ENCODE peak calls at places on chromosomes 13 and 19, in seven cellular contexts. One of them, this sample, is unnamed.

GRCh38 chr19:39144487-39145071 is 19.0 kb downstream of the PAK4 start:
- DNase-seq in kidney epithelial cell: no peak
- DNase-seq in HL-60: no peak
- DNase-seq in fibroblast of lung: peak; percentile 41
- DNase-seq in fibroblast of villous mesenchyme: no peak
- DNase-seq in heart left ventricle: no peak
- DNase-seq in esophagus squamous epithelium: no peak
- DNase-seq in this sample: peak; percentile 34

GRCh38 chr19:17346109-17346671 is 8.8 kb downstream of the GTPBP3 start:
- DNase-seq in kidney epithelial cell: no peak
- DNase-seq in HL-60: no peak
- DNase-seq in fibroblast of lung: peak; percentile 47
- DNase-seq in fibroblast of villous mesenchyme: peak; percentile 57
- DNase-seq in heart left ventricle: peak; percentile 80
- DNase-seq in esophagus squamous epithelium: no peak
- DNase-seq in this sample: peak; percentile 68

GRCh38 chr13:97120976-97121375 is 101.2 kb upstream of the MBNL2 start:
- DNase-seq in kidney epithelial cell: no peak
- DNase-seq in HL-60: no peak
- DNase-seq in fibroblast of lung: no peak
- DNase-seq in fibroblast of villous mesenchyme: no peak
- DNase-seq in heart left ventricle: no peak
- DNase-seq in esophagus squamous epithelium: no peak
- DNase-seq in this sample: no peak

GRCh38 chr13:72693832-72694231 is 33.6 kb downstream of the MZT1 start:
- DNase-seq in kidney epithelial cell: no peak
- DNase-seq in HL-60: no peak
- DNase-seq in fibroblast of lung: no peak
- DNase-seq in fibroblast of villous mesenchyme: no peak
- DNase-seq in heart left ventricle: no peak
- DNase-seq in esophagus squamous epithelium: no peak
- DNase-seq in this sample: no peak

GRCh38 chr19:19540707-19541515 is 2.8 kb downstream of the CILP2 start:
- DNase-seq in kidney epithelial cell: no peak
- DNase-seq in HL-60: no peak
- DNase-seq in fibroblast of lung: peak; percentile 17
- DNase-seq in fibroblast of villous mesenchyme: no peak
- DNase-seq in heart left ventricle: no peak
- DNase-seq in esophagus squamous epithelium: no peak
- DNase-seq in this sample: peak; percentile 50

GRCh38 chr19:34345934-34346333 is 19.1 kb upstream of the GPI start:
- DNase-seq in kidney epithelial cell: no peak
- DNase-seq in HL-60: peak; percentile 57
- DNase-seq in fibroblast of lung: peak; percentile 42
- DNase-seq in fibroblast of villous mesenchyme: peak; percentile 70
- DNase-seq in heart left ventricle: peak; percentile 57
- DNase-seq in esophagus squamous epithelium: no peak
- DNase-seq in this sample: peak; percentile 75

GRCh38 chr13:26923824-26924605 is 163.4 kb upstream of the GPR12 start:
- DNase-seq in kidney epithelial cell: no peak
- DNase-seq in HL-60: peak; percentile 3
- DNase-seq in fibroblast of lung: peak; percentile 70
- DNase-seq in fibroblast of villous mesenchyme: peak; percentile 70
- DNase-seq in heart left ventricle: no peak
- DNase-seq in esophagus squamous epithelium: no peak
- DNase-seq in this sample: peak; percentile 86

GRCh38 chr19:35739275-35740107 is 2.8 kb downstream of the IGFLR1 start:
- DNase-seq in kidney epithelial cell: no peak
- DNase-seq in HL-60: no peak
- DNase-seq in fibroblast of lung: no peak
- DNase-seq in fibroblast of villous mesenchyme: no peak
- DNase-seq in heart left ventricle: no peak
- DNase-seq in esophagus squamous epithelium: no peak
- DNase-seq in this sample: no peak

GRCh38 chr19:46844067-46844489 is 6.6 kb downstream of the AP2S1 start:
- DNase-seq in kidney epithelial cell: no peak
- DNase-seq in HL-60: no peak
- DNase-seq in fibroblast of lung: peak; percentile 32
- DNase-seq in fibroblast of villous mesenchyme: peak; percentile 86
- DNase-seq in heart left ventricle: no peak
- DNase-seq in esophagus squamous epithelium: no peak
- DNase-seq in this sample: peak; percentile 60

GRCh38 chr13:85806553-85807175 is 7.4 kb upstream of the SLITRK6 start:
- DNase-seq in kidney epithelial cell: peak; percentile 10
- DNase-seq in HL-60: peak; percentile 12
- DNase-seq in fibroblast of lung: peak; percentile 30
- DNase-seq in fibroblast of villous mesenchyme: peak; percentile 36
- DNase-seq in heart left ventricle: no peak
- DNase-seq in esophagus squamous epithelium: no peak
- DNase-seq in this sample: peak; percentile 83

GRCh38 chr19:15144046-15144646 is 36.9 kb downstream of the SYDE1 start:
- DNase-seq in kidney epithelial cell: no peak
- DNase-seq in HL-60: no peak
- DNase-seq in fibroblast of lung: peak; percentile 27
- DNase-seq in fibroblast of villous mesenchyme: no peak
- DNase-seq in heart left ventricle: no peak
- DNase-seq in esophagus squamous epithelium: no peak
- DNase-seq in this sample: peak; percentile 9

GRCh38 chr19:35757231-35757748 is 461 bp upstream of the HSPB6 start:
- DNase-seq in kidney epithelial cell: no peak
- DNase-seq in HL-60: no peak
- DNase-seq in fibroblast of lung: peak; percentile 96
- DNase-seq in fibroblast of villous mesenchyme: peak; percentile 99
- DNase-seq in heart left ventricle: peak; percentile 92
- DNase-seq in esophagus squamous epithelium: no peak
- DNase-seq in this sample: peak; percentile 99

GRCh38 chr13:78383899-78384298 is 219.5 kb downstream of the POU4F1 start:
- DNase-seq in kidney epithelial cell: no peak
- DNase-seq in HL-60: no peak
- DNase-seq in fibroblast of lung: no peak
- DNase-seq in fibroblast of villous mesenchyme: no peak
- DNase-seq in heart left ventricle: no peak
- DNase-seq in esophagus squamous epithelium: no peak
- DNase-seq in this sample: no peak

GRCh38 chr19:7500811-7501450 is 12.1 kb upstream of the PEX11G start:
- DNase-seq in kidney epithelial cell: no peak
- DNase-seq in HL-60: no peak
- DNase-seq in fibroblast of lung: peak; percentile 73
- DNase-seq in fibroblast of villous mesenchyme: peak; percentile 27
- DNase-seq in heart left ventricle: no peak
- DNase-seq in esophagus squamous epithelium: no peak
- DNase-seq in this sample: no peak

GRCh38 chr19:19655641-19656343 is 7.7 kb downstream of the ATP13A1 start:
- DNase-seq in kidney epithelial cell: no peak
- DNase-seq in HL-60: no peak
- DNase-seq in fibroblast of lung: no peak
- DNase-seq in fibroblast of villous mesenchyme: no peak
- DNase-seq in heart left ventricle: no peak
- DNase-seq in esophagus squamous epithelium: no peak
- DNase-seq in this sample: no peak

GRCh38 chr13:30647824-30648521 is 30.3 kb downstream of the USPL1 start:
- DNase-seq in kidney epithelial cell: no peak
- DNase-seq in HL-60: no peak
- DNase-seq in fibroblast of lung: no peak
- DNase-seq in fibroblast of villous mesenchyme: no peak
- DNase-seq in heart left ventricle: no peak
- DNase-seq in esophagus squamous epithelium: no peak
- DNase-seq in this sample: no peak

GRCh38 chr13:99956473-99957349 is 14.9 kb downstream of the ZIC5 start:
- DNase-seq in kidney epithelial cell: no peak
- DNase-seq in HL-60: no peak
- DNase-seq in fibroblast of lung: no peak
- DNase-seq in fibroblast of villous mesenchyme: no peak
- DNase-seq in heart left ventricle: no peak
- DNase-seq in esophagus squamous epithelium: no peak
- DNase-seq in this sample: no peak

GRCh38 chr13:99955747-99956472 is 15.7 kb downstream of the ZIC5 start:
- DNase-seq in kidney epithelial cell: no peak
- DNase-seq in HL-60: no peak
- DNase-seq in fibroblast of lung: peak; percentile 36
- DNase-seq in fibroblast of villous mesenchyme: no peak
- DNase-seq in heart left ventricle: no peak
- DNase-seq in esophagus squamous epithelium: no peak
- DNase-seq in this sample: peak; percentile 57

GRCh38 chr13:99958402-99959126 is 13.0 kb downstream of the ZIC5 start:
- DNase-seq in kidney epithelial cell: no peak
- DNase-seq in HL-60: no peak
- DNase-seq in fibroblast of lung: no peak
- DNase-seq in fibroblast of villous mesenchyme: no peak
- DNase-seq in heart left ventricle: no peak
- DNase-seq in esophagus squamous epithelium: no peak
- DNase-seq in this sample: no peak

GRCh38 chr13:99953138-99953755 is 18.3 kb downstream of the ZIC5 start:
- DNase-seq in kidney epithelial cell: no peak
- DNase-seq in HL-60: no peak
- DNase-seq in fibroblast of lung: no peak
- DNase-seq in fibroblast of villous mesenchyme: no peak
- DNase-seq in heart left ventricle: no peak
- DNase-seq in esophagus squamous epithelium: no peak
- DNase-seq in this sample: no peak

DNA sequence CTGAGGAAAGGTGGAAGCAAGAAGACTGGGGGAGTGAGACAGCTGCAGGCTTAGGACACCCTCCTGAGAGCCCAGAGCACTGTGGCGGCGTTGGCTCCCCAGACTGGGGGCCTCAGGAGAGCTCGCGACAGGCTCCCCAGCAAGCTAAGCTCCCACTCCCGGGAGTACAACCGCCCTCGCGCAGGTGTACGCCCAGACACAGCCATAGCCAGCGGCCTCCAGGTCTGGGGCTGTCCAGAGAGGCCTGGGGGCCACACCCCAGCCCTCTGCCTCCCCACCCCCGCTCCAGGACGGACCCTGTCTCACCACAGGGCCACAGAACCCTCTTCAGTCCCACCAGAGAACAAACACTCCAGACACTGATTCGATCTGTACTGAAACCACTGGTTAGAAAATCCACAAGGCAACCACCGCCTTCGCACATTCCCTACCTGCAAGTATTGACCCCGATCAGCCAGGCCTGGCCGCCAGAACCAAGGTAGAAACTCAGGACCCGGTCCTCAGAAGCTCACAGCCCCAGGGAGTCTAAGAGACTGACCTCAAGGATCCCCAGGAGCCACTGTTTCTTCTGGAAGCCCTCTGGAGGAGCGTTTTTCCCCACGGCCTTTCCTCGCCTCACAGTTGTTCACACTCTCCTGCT is 16.3 kb downstream of the ZIC5 start:
- DNase-seq in kidney epithelial cell: no peak
- DNase-seq in HL-60: no peak
- DNase-seq in fibroblast of lung: no peak
- DNase-seq in fibroblast of villous mesenchyme: no peak
- DNase-seq in heart left ventricle: no peak
- DNase-seq in esophagus squamous epithelium: no peak
- DNase-seq in this sample: no peak
- H3K4me3 ChIP-seq in kidney epithelial cell: no peak overlapping the region
- H3K4me3 ChIP-seq in HL-60: no peak overlapping the region
- H3K4me3 ChIP-seq in fibroblast of lung: no peak overlapping the region
- H3K4me3 ChIP-seq in fibroblast of villous mesenchyme: no peak overlapping the region
- H3K4me3 ChIP-seq in heart left ventricle: no peak overlapping the region
- H3K4me3 ChIP-seq in esophagus squamous epithelium: no peak overlapping the region
- H3K4me3 ChIP-seq in this sample: peak overlapping the region; percentile 52

GRCh38 chr19:40716031-40716654 is 543 bp downstream of the COQ8B start:
- DNase-seq in kidney epithelial cell: peak; percentile 90
- DNase-seq in HL-60: no peak
- DNase-seq in fibroblast of lung: no peak
- DNase-seq in fibroblast of villous mesenchyme: no peak
- DNase-seq in heart left ventricle: peak; percentile 40
- DNase-seq in esophagus squamous epithelium: no peak
- DNase-seq in this sample: peak; percentile 87

GRCh38 chr19:40714519-40715299 is 2.0 kb downstream of the COQ8B start:
- DNase-seq in kidney epithelial cell: no peak
- DNase-seq in HL-60: peak; percentile 88
- DNase-seq in fibroblast of lung: peak; percentile 90
- DNase-seq in fibroblast of villous mesenchyme: peak; percentile 95
- DNase-seq in heart left ventricle: peak; percentile 95
- DNase-seq in esophagus squamous epithelium: peak; percentile 70
- DNase-seq in this sample: peak; percentile 95

GRCh38 chr19:40717880-40718773 is 1.2 kb downstream of the ITPKC start:
- DNase-seq in kidney epithelial cell: no peak
- DNase-seq in HL-60: no peak
- DNase-seq in fibroblast of lung: peak; percentile 10
- DNase-seq in fibroblast of villous mesenchyme: peak; percentile 47
- DNase-seq in heart left ventricle: no peak
- DNase-seq in esophagus squamous epithelium: no peak
- DNase-seq in this sample: no peak

GRCh38 chr19:40717325-40717879 is 490 bp downstream of the ITPKC start:
- DNase-seq in kidney epithelial cell: no peak
- DNase-seq in HL-60: no peak
- DNase-seq in fibroblast of lung: peak; percentile 12
- DNase-seq in fibroblast of villous mesenchyme: no peak
- DNase-seq in heart left ventricle: no peak
- DNase-seq in esophagus squamous epithelium: no peak
- DNase-seq in this sample: peak; percentile 70

GRCh38 chr19:40716655-40717324 is at the start of the genes COQ8B and ITPKC:
- DNase-seq in kidney epithelial cell: peak; percentile 88
- DNase-seq in HL-60: peak; percentile 88
- DNase-seq in fibroblast of lung: peak; percentile 96
- DNase-seq in fibroblast of villous mesenchyme: peak; percentile 99
- DNase-seq in heart left ventricle: peak; percentile 100
- DNase-seq in esophagus squamous epithelium: peak; percentile 89
- DNase-seq in this sample: peak; percentile 98
- TF ChIP-seq CTCF in kidney epithelial cell: no peak
- TF ChIP-seq CTCF in HL-60: no peak
- TF ChIP-seq CTCF in fibroblast of lung: no peak
- TF ChIP-seq CTCF in fibroblast of villous mesenchyme: peak; percentile 6
- TF ChIP-seq CTCF in heart left ventricle: peak; percentile 34
- TF ChIP-seq CTCF in esophagus squamous epithelium: peak; percentile 45
- TF ChIP-seq CTCF in this sample: no peak

GRCh38 chr19:2978467-2978767 is 1.1 kb downstream of the TLE6 start:
- DNase-seq in kidney epithelial cell: no peak
- DNase-seq in HL-60: no peak
- DNase-seq in fibroblast of lung: no peak
- DNase-seq in fibroblast of villous mesenchyme: no peak
- DNase-seq in heart left ventricle: no peak
- DNase-seq in esophagus squamous epithelium: no peak
- DNase-seq in this sample: no peak
- H3K4me3 ChIP-seq in kidney epithelial cell: no peak overlapping the region
- H3K4me3 ChIP-seq in HL-60: no peak overlapping the region
- H3K4me3 ChIP-seq in fibroblast of lung: no peak overlapping the region
- H3K4me3 ChIP-seq in fibroblast of villous mesenchyme: no peak overlapping the region
- H3K4me3 ChIP-seq in heart left ventricle: no peak overlapping the region
- H3K4me3 ChIP-seq in esophagus squamous epithelium: no peak overlapping the region
- H3K4me3 ChIP-seq in this sample: no peak overlapping the region

DNA sequence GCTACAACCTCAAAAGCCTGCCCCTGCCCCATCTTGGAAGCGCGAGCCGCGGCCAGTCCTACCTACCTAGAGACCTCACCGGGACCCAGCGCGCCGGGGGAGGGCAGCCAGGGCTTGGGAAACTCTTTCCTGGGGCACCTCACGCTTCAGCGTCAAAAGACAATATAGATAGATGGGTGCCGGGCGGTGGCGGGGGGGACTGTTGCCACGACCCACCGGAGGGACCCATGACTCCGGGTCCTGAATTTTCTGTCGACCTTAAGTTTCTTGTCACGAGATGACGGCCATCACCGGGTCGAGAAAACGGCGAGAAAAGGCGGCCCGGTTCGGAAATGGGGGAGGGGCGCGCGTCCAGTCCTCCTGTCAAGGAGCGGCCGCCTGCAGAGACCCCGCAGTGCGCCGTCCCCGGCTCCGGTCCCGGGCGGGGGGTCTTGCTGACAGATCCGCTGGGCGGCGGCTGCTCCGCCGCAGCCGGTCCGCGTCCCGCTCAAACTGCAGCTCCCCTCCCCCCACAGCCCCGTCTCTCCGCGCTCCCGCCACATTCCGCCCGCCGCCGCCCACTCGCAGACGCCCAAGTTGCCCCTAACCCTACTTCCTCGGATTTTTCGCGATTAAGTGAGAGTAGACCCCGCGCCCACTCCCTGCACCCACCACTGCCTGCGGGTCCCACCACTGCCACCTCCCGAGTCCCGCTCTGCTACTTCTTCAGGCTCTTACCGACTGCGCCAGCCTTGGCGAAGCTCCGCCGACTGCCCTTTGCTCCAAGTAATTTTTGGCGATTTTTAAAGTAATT is 66.1 kb downstream of the KCNRG start:
- DNase-seq in kidney epithelial cell: no peak
- DNase-seq in HL-60: no peak
- DNase-seq in fibroblast of lung: no peak
- DNase-seq in fibroblast of villous mesenchyme: no peak
- DNase-seq in heart left ventricle: peak; percentile 66
- DNase-seq in esophagus squamous epithelium: peak; percentile 14
- DNase-seq in this sample: no peak
- TF ChIP-seq CTCF in kidney epithelial cell: peak; percentile 25
- TF ChIP-seq CTCF in HL-60: no peak
- TF ChIP-seq CTCF in fibroblast of lung: no peak
- TF ChIP-seq CTCF in fibroblast of villous mesenchyme: no peak
- TF ChIP-seq CTCF in heart left ventricle: peak; percentile 1
- TF ChIP-seq CTCF in esophagus squamous epithelium: no peak
- TF ChIP-seq CTCF in this sample: peak; percentile 34